ENCODE peak calls at places on chromosomes 11 and 22, in six cellular contexts. A is activated effector memory CD4-positive, alpha-beta T cell treated with Interleukin-2 at 50 U/mL for 16 hours; X is substantia nigra; T is globus pallidus; I is ACHN; Q is LoVo. B is an unnamed sample.

GRCh38 chr11:57501951-57502350 is 13.6 kb downstream of the SLC43A1 start:
- DNase-seq in T (no peak), I (no peak), A (no peak), X (no peak), Q (no peak), B (no peak)

GRCh38 chr22:31538815-31539214 is 42.5 kb downstream of the SFI1 start:
- DNase-seq in Q (no peak), I (no peak), A (no peak), X (no peak), T (no peak), B (no peak)

GRCh38 chr11:61083601-61084147 is 18.6 kb upstream of the CD5 start:
- DNase-seq in X (no peak), A (peak; percentile 63), T (no peak), I (no peak), Q (no peak), B (no peak)

GRCh38 chr11:9577032-9577431 is 3.6 kb downstream of the WEE1 start:
- DNase-seq in X (no peak), A (no peak), T (no peak), I (no peak), Q (no peak), B (no peak)

GRCh38 chr11:36196476-36197099 is 92.6 kb downstream of the COMMD9 start:
- DNase-seq in X (no peak), T (no peak), A (no peak), Q (no peak), I (no peak), B (no peak)

GRCh38 chr11:44766112-44766971 is 39.6 kb downstream of the TSPAN18 start:
- DNase-seq in T (no peak), X (no peak), A (no peak), Q (no peak), I (no peak), B (no peak)

GRCh38 chr11:1759151-1759850 is 4.4 kb downstream of the CTSD start:
- DNase-seq in X (no peak), A (no peak), Q (no peak), T (no peak), I (no peak), B (no peak)

GRCh38 chr11:128361451-128362020 is 225.8 kb downstream of the ETS1 start:
- DNase-seq in T (no peak), I (no peak), Q (no peak), A (no peak), X (no peak), B (no peak)

GRCh38 chr22:37337204-37337943 is 55.1 kb downstream of the CYTH4 start:
- DNase-seq in X (no peak), Q (no peak), I (peak; percentile 24), T (no peak), A (no peak), B (no peak)

GRCh38 chr11:21811572-21811971 is 381.3 kb upstream of the ANO5 start:
- DNase-seq in X (no peak), Q (no peak), A (no peak), T (no peak), I (no peak), B (no peak)

GRCh38 chr22:28917747-28918543 is 34.6 kb downstream of the ZNRF3 start:
- DNase-seq in T (no peak), A (no peak), Q (no peak), I (peak; percentile 66), X (no peak), B (no peak)

GRCh38 chr11:64007160-64007628 is 21.0 kb downstream of the OTUB1 start:
- DNase-seq in Q (no peak), I (peak; percentile 58), X (no peak), T (no peak), A (no peak), B (peak; percentile 26)

GRCh38 chr22:48570912-48571311 is 1256.8 kb downstream of the BRD1 start:
- DNase-seq in X (no peak), I (no peak), A (no peak), Q (no peak), T (no peak), B (no peak)

GRCh38 chr11:3220521-3221407 is 2.2 kb upstream of the MRGPRG start:
- DNase-seq in X (no peak), Q (no peak), I (no peak), T (no peak), A (no peak), B (no peak)

GRCh38 chr11:82750643-82751139 is 17.0 kb upstream of the FAM181B start:
- DNase-seq in I (no peak), X (no peak), Q (no peak), A (no peak), T (no peak), B (peak; percentile 14)

GRCh38 chr11:120279490-120279889 is 39.5 kb downstream of the POU2F3 start:
- DNase-seq in T (no peak), X (no peak), A (no peak), Q (no peak), I (no peak), B (no peak)

GRCh38 chr22:44329179-44329796 is 16.5 kb upstream of the SHISAL1 start:
- DNase-seq in X (no peak), I (no peak), T (no peak), Q (peak; percentile 15), A (no peak), B (no peak)

GRCh38 chr22:23080542-23081290 is 10.4 kb downstream of the GNAZ start:
- DNase-seq in Q (no peak), X (no peak), T (peak; percentile 65), I (no peak), A (no peak), B (no peak)

GRCh38 chr11:35629914-35630313 is 11.7 kb downstream of the FJX1 start:
- DNase-seq in I (peak; percentile 99), A (no peak), T (no peak), X (no peak), Q (peak; percentile 86), B (no peak)

GRCh38 chr11:117919326-117920275 is 9.6 kb downstream of the TMPRSS13 start:
- DNase-seq in X (no peak), Q (no peak), I (no peak), T (no peak), A (no peak), B (no peak)

GRCh38 chr22:43289976-43290663 is 53.1 kb downstream of the SCUBE1 start:
- DNase-seq in T (no peak), A (no peak), X (no peak), I (no peak), Q (no peak), B (no peak)

GRCh38 chr22:24514241-24515024 is 19.3 kb downstream of the UPB1 start:
- DNase-seq in I (no peak), A (no peak), T (no peak), Q (no peak), X (no peak), B (no peak)

GRCh38 chr11:124278261-124278660 is 22.1 kb downstream of the OR8G5 start:
- DNase-seq in T (no peak), X (no peak), Q (no peak), I (no peak), A (no peak), B (no peak)

GRCh38 chr11:110093407-110094297 is 460 bp downstream of the ZC3H12C start:
- DNase-seq in X (peak; percentile 49), T (peak; percentile 83), Q (peak; percentile 54), I (peak; percentile 45), A (no peak), B (peak; percentile 34)

GRCh38 chr22:50016988-50017700 is 4.6 kb upstream of the IL17REL start:
- DNase-seq in I (no peak), Q (no peak), X (no peak), T (no peak), A (peak; percentile 33), B (no peak)

GRCh38 chr11:17405232-17406005 is 17.0 kb upstream of the KCNJ11 start:
- DNase-seq in A (no peak), T (peak; percentile 70), I (peak; percentile 58), Q (peak; percentile 7), X (peak; percentile 72), B (peak; percentile 64)

GRCh38 chr22:32103648-32104326 is 55.3 kb downstream of the C22orf42 start:
- DNase-seq in I (no peak), X (no peak), A (no peak), T (peak; percentile 6), Q (peak; percentile 14), B (no peak)

GRCh38 chr11:47786373-47786772 is 19.2 kb upstream of the FNBP4 start:
- DNase-seq in X (no peak), A (no peak), T (no peak), I (no peak), Q (no peak), B (no peak)

GRCh38 chr22:38350444-38351359 is 33.5 kb upstream of the CSNK1E start:
- DNase-seq in I (no peak), Q (no peak), A (no peak), T (no peak), X (no peak), B (no peak)

GRCh38 chr11:135006800-135007199 is 594.8 kb upstream of the B3GAT1 start:
- DNase-seq in I (no peak), T (peak; percentile 90), Q (no peak), X (peak; percentile 69), A (no peak), B (peak; percentile 44)

GRCh38 chr11:1832181-1832988 is 2.4 kb upstream of the SYT8 start:
- DNase-seq in A (peak; percentile 54), T (no peak), Q (peak; percentile 40), X (no peak), I (peak; percentile 19), B (no peak)

GRCh38 chr11:122046846-122047245 is 69.2 kb downstream of the BLID start:
- DNase-seq in X (no peak), A (no peak), I (no peak), Q (no peak), T (no peak), B (no peak)

GRCh38 chr11:131064373-131064991 is 148.2 kb upstream of the SNX19 start:
- DNase-seq in Q (peak; percentile 37), T (peak; percentile 74), A (no peak), I (peak; percentile 50), X (no peak), B (no peak)

GRCh38 chr11:117176186-117176585 is 2.4 kb upstream of the SIDT2 start:
- DNase-seq in I (no peak), A (no peak), X (no peak), Q (no peak), T (no peak), B (no peak)

B was measured in hypothalamus.